ENCODE peak calls at places on chromosomes 6 and 20, in five cellular contexts. One of them, this sample, is unnamed.

GRCh38 chr6:106981901-106982300 is 7.4 kb upstream of the CD24 start:
- DNase-seq in stimulated activated CD8-positive, alpha-beta memory T cell treated with anti-CD3 and anti-CD28 coated beads, Interleukin-15, amount 100 ng/mL, for 24 hours: no peak
- DNase-seq in nephron progenitor cell: no peak
- DNase-seq in HEK293T: no peak
- DNase-seq in type B pancreatic cell: no peak
- DNase-seq in this sample: no peak

GRCh38 chr20:56554869-56555268 is 21.8 kb downstream of the FAM209B start:
- DNase-seq in stimulated activated CD8-positive, alpha-beta memory T cell treated with anti-CD3 and anti-CD28 coated beads, Interleukin-15, amount 100 ng/mL, for 24 hours: no peak
- DNase-seq in nephron progenitor cell: no peak
- DNase-seq in HEK293T: peak; percentile 30
- DNase-seq in type B pancreatic cell: no peak
- DNase-seq in this sample: no peak

GRCh38 chr6:42704937-42705374 is 17.4 kb downstream of the PRPH2 start:
- DNase-seq in stimulated activated CD8-positive, alpha-beta memory T cell treated with anti-CD3 and anti-CD28 coated beads, Interleukin-15, amount 100 ng/mL, for 24 hours: no peak
- DNase-seq in nephron progenitor cell: no peak
- DNase-seq in HEK293T: no peak
- DNase-seq in type B pancreatic cell: no peak
- DNase-seq in this sample: no peak

GRCh38 chr6:22146581-22147468 is 150.0 kb downstream of the PRL start:
- DNase-seq in stimulated activated CD8-positive, alpha-beta memory T cell treated with anti-CD3 and anti-CD28 coated beads, Interleukin-15, amount 100 ng/mL, for 24 hours: no peak
- DNase-seq in nephron progenitor cell: peak; percentile 13
- DNase-seq in HEK293T: peak; percentile 7
- DNase-seq in type B pancreatic cell: no peak
- DNase-seq in this sample: no peak

GRCh38 chr20:54619181-54619580 is 143.8 kb downstream of the DOK5 start:
- DNase-seq in stimulated activated CD8-positive, alpha-beta memory T cell treated with anti-CD3 and anti-CD28 coated beads, Interleukin-15, amount 100 ng/mL, for 24 hours: no peak
- DNase-seq in nephron progenitor cell: no peak
- DNase-seq in HEK293T: no peak
- DNase-seq in type B pancreatic cell: no peak
- DNase-seq in this sample: no peak

GRCh38 chr20:29427201-29428060 is 1830.0 kb upstream of the DEFB115 start:
- DNase-seq in stimulated activated CD8-positive, alpha-beta memory T cell treated with anti-CD3 and anti-CD28 coated beads, Interleukin-15, amount 100 ng/mL, for 24 hours: no peak
- DNase-seq in nephron progenitor cell: no peak
- DNase-seq in HEK293T: no peak
- DNase-seq in type B pancreatic cell: no peak
- DNase-seq in this sample: no peak

GRCh38 chr20:5657190-5657872 is 92.9 kb upstream of the SHLD1 start:
- DNase-seq in stimulated activated CD8-positive, alpha-beta memory T cell treated with anti-CD3 and anti-CD28 coated beads, Interleukin-15, amount 100 ng/mL, for 24 hours: no peak
- DNase-seq in nephron progenitor cell: no peak
- DNase-seq in HEK293T: no peak
- DNase-seq in type B pancreatic cell: no peak
- DNase-seq in this sample: no peak

GRCh38 chr20:24993337-24994185 is 1.0 kb upstream of the APMAP start:
- DNase-seq in stimulated activated CD8-positive, alpha-beta memory T cell treated with anti-CD3 and anti-CD28 coated beads, Interleukin-15, amount 100 ng/mL, for 24 hours: no peak
- DNase-seq in nephron progenitor cell: no peak
- DNase-seq in HEK293T: no peak
- DNase-seq in type B pancreatic cell: no peak
- DNase-seq in this sample: peak; percentile 35

GRCh38 chr6:147043994-147044477 is 160.2 kb upstream of the STXBP5 start:
- DNase-seq in stimulated activated CD8-positive, alpha-beta memory T cell treated with anti-CD3 and anti-CD28 coated beads, Interleukin-15, amount 100 ng/mL, for 24 hours: no peak
- DNase-seq in nephron progenitor cell: no peak
- DNase-seq in HEK293T: no peak
- DNase-seq in type B pancreatic cell: no peak
- DNase-seq in this sample: no peak

GRCh38 chr20:835220-836045 is 1.9 kb downstream of the FAM110A start:
- DNase-seq in stimulated activated CD8-positive, alpha-beta memory T cell treated with anti-CD3 and anti-CD28 coated beads, Interleukin-15, amount 100 ng/mL, for 24 hours: no peak
- DNase-seq in nephron progenitor cell: no peak
- DNase-seq in HEK293T: no peak
- DNase-seq in type B pancreatic cell: no peak
- DNase-seq in this sample: no peak